ENCODE peak calls at places on chromosomes 11 and 22, in four cellular contexts. J is fibroblast of lung; O is CD8-positive, alpha-beta T cell; H is HFFc6. Q is an unnamed sample.

GRCh38 chr22:32920032-32920628 is 118.6 kb downstream of the TIMP3 start:
- DNase-seq in J (peak; percentile 61), H (no peak), O (no peak), Q (peak; percentile 63)

GRCh38 chr11:93606721-93607120 is 54.8 kb upstream of the CEP295 start:
- DNase-seq in H (no peak), J (no peak), O (no peak), Q (no peak)

GRCh38 chr11:15327786-15328231 is 213.1 kb downstream of the INSC start:
- DNase-seq in J (peak; percentile 25), O (no peak), H (no peak), Q (no peak)

GRCh38 chr11:18013790-18014507 is 1.1 kb upstream of the SERGEF start:
- DNase-seq in O (no peak), J (no peak), H (no peak), Q (no peak)

GRCh38 chr11:723120-723883 is 17.3 kb downstream of the EPS8L2 start:
- DNase-seq in J (peak; percentile 44), O (peak; percentile 63), H (peak; percentile 52), Q (no peak)

GRCh38 chr11:13334068-13334785 is 56.6 kb downstream of the BMAL1 start:
- DNase-seq in J (no peak), H (no peak), O (no peak), Q (no peak)

GRCh38 chr11:108220721-108221346 is 1.6 kb downstream of the NPAT start:
- DNase-seq in H (no peak), O (no peak), J (no peak), Q (no peak)

GRCh38 chr11:35944503-35945136 is 758 bp downstream of the LDLRAD3 start:
- DNase-seq in H (no peak), O (no peak), J (peak; percentile 15), Q (no peak)

DNA sequence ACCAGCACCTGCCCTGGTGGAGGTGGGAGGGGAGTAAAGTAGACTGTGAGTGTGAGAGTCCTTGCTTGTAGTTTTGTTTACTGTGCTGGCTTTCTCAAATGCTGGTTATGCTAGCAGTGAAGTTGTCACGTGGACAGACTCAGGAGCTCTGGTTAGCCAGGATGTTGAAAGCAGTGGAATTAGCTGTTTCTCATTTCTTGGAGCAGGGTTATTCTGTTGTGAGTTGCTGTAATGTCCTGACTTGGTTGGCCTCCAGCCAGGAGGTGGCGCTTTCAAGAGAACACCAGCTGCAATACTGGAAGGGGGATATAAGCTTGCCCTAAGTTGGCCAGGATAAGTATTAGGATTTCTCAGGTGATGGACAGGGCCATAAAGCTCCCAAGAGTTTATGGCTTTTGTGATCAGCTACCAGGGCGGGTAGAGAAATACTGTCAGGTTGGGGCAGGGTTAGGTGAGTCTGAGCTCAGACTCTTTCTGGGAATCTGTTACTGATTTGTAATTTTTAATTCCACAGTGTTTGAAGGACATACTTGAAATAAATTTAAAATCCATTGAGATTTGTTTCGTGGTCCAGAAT is 13.7 kb downstream of the CYP2D6 start:
- DNase-seq in H (no peak), O (no peak), J (no peak), Q (no peak)
- TF ChIP-seq CTCF in H (no peak), O (no peak), J (no peak), Q (no peak)

DNA sequence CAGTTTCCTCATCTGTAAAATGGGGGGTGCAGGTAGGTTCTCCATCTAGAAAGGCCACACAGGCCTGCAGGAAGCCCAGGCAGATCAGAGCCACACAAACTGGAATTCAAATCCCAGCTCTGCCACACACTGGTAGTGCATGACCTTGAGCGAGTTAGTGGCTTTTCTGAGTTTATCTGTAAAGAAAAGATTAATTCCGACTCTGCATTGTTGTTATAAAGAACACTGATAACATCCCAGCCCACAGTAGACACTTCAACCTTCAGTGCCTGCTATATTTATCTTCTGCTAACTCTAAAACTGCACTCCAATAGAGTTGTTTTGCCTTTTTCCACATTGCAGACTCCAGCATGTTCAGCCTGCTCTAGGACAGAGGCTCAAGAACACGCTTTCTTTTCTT is 134.0 kb downstream of the PLEKHA7 start:
- DNase-seq in J (no peak), H (no peak), O (no peak), Q (no peak)
- TF ChIP-seq CTCF in J (no peak), H (no peak), O (no peak), Q (no peak)

DNA sequence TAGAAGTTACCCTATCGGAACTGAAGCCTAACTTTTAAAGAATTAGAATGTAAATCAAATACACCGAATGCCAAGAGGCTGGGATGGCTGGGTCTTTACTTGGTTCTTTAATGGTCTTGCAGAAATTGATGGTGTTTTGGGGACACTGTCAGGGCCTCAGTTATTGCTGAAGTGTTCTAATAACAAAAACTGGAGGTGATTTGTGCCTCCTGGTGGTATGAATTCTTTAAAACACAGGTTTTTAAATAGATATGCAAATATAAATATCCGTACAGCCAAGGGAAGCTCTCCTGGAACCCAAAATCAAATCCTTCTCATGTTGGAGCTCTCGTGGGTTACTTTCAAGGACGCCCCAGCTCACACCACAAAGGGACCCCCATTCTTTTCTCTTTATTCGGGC is 19.3 kb upstream of the TMPRSS5 start:
- DNase-seq in J (no peak), O (no peak), H (no peak), Q (no peak)
- TF ChIP-seq CTCF in J (no peak), O (no peak), H (peak; percentile 27), Q (no peak)

DNA sequence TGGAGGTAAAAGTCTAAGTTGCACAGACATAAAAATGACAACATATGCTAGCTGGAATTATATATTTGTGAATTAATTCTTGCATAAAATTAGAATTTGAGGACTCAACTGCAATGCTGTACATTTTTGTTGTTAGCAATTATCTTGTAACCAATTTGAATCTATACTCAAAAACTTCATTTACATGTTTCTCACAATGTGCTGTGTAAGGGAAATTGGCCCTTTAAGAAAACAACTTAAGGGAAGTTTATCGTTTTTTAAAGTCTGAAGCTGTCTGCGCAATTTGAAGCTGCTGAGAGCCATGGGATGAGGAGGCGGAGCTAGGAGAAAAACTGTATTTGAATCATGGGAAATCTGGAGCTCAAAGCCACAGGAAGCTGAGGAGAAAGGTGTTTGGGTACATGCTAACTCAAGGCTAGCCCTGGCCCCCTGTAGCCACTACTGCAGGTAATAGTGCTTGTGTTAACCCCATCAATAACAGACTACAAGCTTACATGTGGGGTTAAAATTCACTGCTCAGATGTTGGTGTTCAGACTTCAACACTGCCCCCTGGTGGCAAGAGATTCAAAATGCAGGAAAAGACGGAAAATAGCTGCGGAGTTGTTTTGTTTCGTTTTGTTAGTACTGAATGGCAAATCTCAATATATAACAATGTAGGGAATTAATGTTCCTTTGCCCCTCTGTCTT is 126.1 kb downstream of the BRD1 start:
- DNase-seq in O (no peak), J (no peak), H (no peak), Q (no peak)
- TF ChIP-seq CTCF in O (peak; percentile 58), J (peak; percentile 12), H (peak; percentile 77), Q (peak; percentile 5)

DNA sequence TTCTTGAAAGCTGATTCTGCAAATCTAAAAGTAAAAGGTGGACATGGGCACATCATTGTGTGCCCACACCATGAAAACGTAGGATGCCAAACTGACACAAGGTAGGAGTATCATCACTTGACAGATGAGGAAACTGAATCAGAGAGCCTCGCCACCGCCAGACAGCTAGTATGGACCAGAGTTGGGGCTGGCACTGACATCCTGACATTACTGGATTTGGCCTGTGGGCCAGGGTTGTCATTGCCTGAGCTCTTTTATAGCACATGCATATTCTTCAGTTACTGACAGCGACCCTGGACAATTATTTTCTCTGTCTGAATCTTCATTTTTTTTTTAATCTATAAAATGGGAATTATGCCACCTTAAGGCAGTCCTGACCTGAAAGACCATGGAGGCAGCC is 16.5 kb downstream of the USP35 start:
- DNase-seq in O (no peak), J (no peak), H (no peak), Q (no peak)
- TF ChIP-seq CTCF in O (no peak), J (no peak), H (no peak), Q (no peak)

DNA sequence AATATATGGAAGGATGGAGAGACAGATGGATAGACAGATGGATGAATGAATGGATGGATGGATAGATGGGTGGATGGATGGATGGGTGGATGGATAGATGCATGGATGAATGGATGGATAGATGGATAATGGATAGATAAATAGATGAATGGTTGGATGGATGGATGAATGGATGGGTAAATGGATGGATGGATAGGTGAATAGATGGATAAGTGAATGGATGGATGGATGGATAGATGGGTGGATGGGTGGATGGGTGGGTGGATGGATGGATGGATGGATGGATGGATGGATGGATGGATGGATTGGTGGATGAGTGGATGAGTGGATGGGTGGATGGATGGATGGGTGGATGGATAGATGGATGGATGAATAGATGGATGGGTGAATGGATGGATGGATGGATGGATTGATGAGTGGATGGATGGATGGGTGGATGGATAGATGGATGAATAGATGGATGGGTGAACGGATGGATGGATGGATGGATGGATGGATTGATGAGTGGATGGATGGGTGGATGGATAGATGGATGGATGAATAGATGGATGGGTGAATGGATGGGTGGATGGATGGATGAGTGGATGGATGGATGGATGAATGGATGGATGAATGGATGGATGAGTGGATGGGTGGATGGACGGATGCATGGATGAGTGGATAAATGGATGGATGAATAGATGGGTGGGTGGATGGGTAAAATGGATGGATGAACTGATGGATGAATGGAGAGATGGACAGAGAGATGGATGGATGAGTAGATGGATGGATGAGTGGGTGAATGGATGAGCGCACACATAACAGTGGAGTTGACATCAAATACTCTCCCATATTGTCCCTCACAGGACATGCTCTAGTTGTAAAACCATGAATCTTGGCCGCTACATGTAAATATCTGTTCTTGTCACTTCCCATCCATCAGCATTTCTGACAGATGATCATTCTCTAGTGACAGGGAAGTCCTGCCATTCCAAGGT is 8.8 kb downstream of the LSP1 start:
- DNase-seq in J (no peak), O (no peak), H (no peak), Q (no peak)
- TF ChIP-seq CTCF in J (no peak), O (no peak), H (no peak), Q (no peak)

DNA sequence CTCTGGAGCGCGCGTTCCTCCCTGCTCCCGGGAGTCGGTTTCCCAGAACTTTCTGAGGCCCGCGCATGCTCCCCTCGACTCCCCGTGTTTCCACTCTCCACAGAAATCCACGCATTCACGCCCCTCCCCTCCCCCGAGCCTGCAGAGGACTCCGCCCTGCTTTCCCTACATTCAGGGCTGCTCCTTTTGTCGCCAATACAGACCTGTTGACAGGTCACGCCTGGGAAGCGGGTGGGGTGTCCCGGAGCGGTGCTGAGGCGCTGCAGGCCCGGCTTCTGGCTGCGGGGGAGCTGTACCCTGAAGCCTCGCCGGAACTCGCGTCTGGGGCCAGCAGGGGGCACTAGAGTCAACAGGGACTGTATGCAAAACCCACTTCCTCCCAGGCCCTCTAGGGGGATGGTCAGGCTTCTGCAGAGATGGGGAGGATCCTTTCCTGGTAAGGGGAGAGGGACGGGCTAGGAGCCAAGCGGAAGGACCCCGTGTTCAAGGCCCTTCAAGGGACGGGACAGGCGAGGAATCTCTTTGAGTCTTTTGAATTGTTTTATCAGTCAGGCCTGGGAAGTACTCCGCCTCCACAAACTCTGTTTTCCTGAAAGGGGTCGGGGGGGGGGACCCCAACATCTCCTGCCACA is at the start of gene PRAME:
- DNase-seq in J (peak; percentile 3), H (no peak), O (peak; percentile 71), Q (no peak)
- TF ChIP-seq CTCF in J (peak; percentile 13), H (peak; percentile 70), O (peak; percentile 67), Q (peak; percentile 29)

DNA sequence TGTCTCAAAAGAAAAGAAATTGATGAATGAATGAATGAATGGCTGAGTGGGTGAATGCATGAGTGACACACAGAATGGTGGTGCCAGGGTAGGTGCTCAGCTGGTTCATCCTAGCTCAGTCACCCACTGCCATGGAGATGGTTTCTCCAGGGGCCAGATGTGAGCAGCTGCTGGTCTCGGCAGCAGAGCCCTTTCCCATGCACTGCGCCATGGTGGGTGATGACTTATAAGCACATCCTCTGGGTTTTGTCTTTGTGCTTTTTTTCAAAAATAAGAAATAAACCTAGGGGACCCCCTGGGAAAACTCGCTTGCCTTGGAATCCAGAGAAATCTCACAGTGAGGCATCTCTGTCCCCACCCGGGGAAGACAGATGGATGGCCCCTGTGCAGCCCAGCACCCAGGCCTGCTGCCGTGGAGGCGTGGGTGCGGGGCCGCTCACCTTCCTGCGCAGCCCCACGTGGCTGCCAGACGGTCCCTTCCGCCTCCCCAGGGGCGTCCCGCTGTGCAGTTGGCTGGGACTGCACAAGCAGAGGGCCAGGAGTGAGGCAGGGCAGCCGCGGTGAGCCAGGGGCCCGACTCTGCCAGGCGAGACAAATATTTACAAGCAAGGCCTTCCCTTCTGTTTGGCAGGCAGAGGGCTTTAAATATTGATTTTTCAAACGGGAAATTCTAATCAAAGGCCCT is 24.2 kb downstream of the MPPED1 start:
- DNase-seq in H (no peak), O (no peak), J (no peak), Q (no peak)
- TF ChIP-seq CTCF in H (no peak), O (no peak), J (no peak), Q (no peak)

Q was measured in AG09319.